ENCODE peak calls at places on chromosomes 4 and X, in six cellular contexts. One of them, this sample, is unnamed.
A peak's percentile ranks its signal among the peaks of the same experiment; 100 is the strongest.

GRCh38 chrX:152821145-152821765 is 9.3 kb downstream of the CETN2 start:
- DNase-seq in uterus: no peak
- DNase-seq in suprapubic skin: no peak
- DNase-seq in stomach: peak; percentile 52
- DNase-seq in IMR-90: peak; percentile 32
- DNase-seq in esophagus squamous epithelium: no peak
- DNase-seq in this sample: peak; percentile 46

GRCh38 chr4:102868153-102868781 is 525 bp upstream of the CISD2 start:
- DNase-seq in uterus: peak; percentile 15
- DNase-seq in suprapubic skin: no peak
- DNase-seq in stomach: no peak
- DNase-seq in IMR-90: no peak
- DNase-seq in esophagus squamous epithelium: no peak
- DNase-seq in this sample: peak; percentile 55

GRCh38 chrX:153338836-153339235 is 4.9 kb downstream of the ZNF275 start:
- DNase-seq in uterus: no peak
- DNase-seq in suprapubic skin: no peak
- DNase-seq in stomach: no peak
- DNase-seq in IMR-90: no peak
- DNase-seq in esophagus squamous epithelium: no peak
- DNase-seq in this sample: no peak

GRCh38 chr4:87005690-87006461 is 71.1 kb downstream of the AFF1 start:
- DNase-seq in uterus: no peak
- DNase-seq in suprapubic skin: no peak
- DNase-seq in stomach: no peak
- DNase-seq in IMR-90: no peak
- DNase-seq in esophagus squamous epithelium: no peak
- DNase-seq in this sample: no peak

GRCh38 chr4:65383589-65384305 is 286.5 kb downstream of the EPHA5 start:
- DNase-seq in uterus: no peak
- DNase-seq in suprapubic skin: no peak
- DNase-seq in stomach: no peak
- DNase-seq in IMR-90: no peak
- DNase-seq in esophagus squamous epithelium: no peak
- DNase-seq in this sample: no peak

GRCh38 chr4:149031399-149031798 is 589.2 kb upstream of the NR3C2 start:
- DNase-seq in uterus: no peak
- DNase-seq in suprapubic skin: no peak
- DNase-seq in stomach: no peak
- DNase-seq in IMR-90: peak; percentile 19
- DNase-seq in esophagus squamous epithelium: no peak
- DNase-seq in this sample: no peak

GRCh38 chrX:141221611-141222010 is 20.7 kb downstream of the SPANXC start:
- DNase-seq in uterus: no peak
- DNase-seq in suprapubic skin: no peak
- DNase-seq in stomach: no peak
- DNase-seq in IMR-90: no peak
- DNase-seq in esophagus squamous epithelium: no peak
- DNase-seq in this sample: no peak

GRCh38 chrX:24426340-24426913 is 38.7 kb upstream of the PDK3 start:
- DNase-seq in uterus: no peak
- DNase-seq in suprapubic skin: no peak
- DNase-seq in stomach: no peak
- DNase-seq in IMR-90: peak; percentile 12
- DNase-seq in esophagus squamous epithelium: no peak
- DNase-seq in this sample: no peak

GRCh38 chr4:173252024-173252935 is 81.9 kb downstream of the HMGB2 start:
- DNase-seq in uterus: peak; percentile 84
- DNase-seq in suprapubic skin: no peak
- DNase-seq in stomach: peak; percentile 84
- DNase-seq in IMR-90: peak; percentile 100
- DNase-seq in esophagus squamous epithelium: no peak
- DNase-seq in this sample: no peak

GRCh38 chr4:2786152-2786671 is 6.7 kb upstream of the SH3BP2 start:
- DNase-seq in uterus: no peak
- DNase-seq in suprapubic skin: peak; percentile 66
- DNase-seq in stomach: peak; percentile 22
- DNase-seq in IMR-90: no peak
- DNase-seq in esophagus squamous epithelium: no peak
- DNase-seq in this sample: peak; percentile 49

GRCh38 chr4:153962311-153963039 is 173.6 kb upstream of the SFRP2 start:
- DNase-seq in uterus: no peak
- DNase-seq in suprapubic skin: no peak
- DNase-seq in stomach: no peak
- DNase-seq in IMR-90: no peak
- DNase-seq in esophagus squamous epithelium: no peak
- DNase-seq in this sample: no peak

GRCh38 chrX:46380148-46380752 is 165.0 kb downstream of the ZNF674 start:
- DNase-seq in uterus: no peak
- DNase-seq in suprapubic skin: no peak
- DNase-seq in stomach: no peak
- DNase-seq in IMR-90: no peak
- DNase-seq in esophagus squamous epithelium: no peak
- DNase-seq in this sample: no peak

GRCh38 chr4:183329244-183329643 is 7.0 kb upstream of the CLDN24 start:
- DNase-seq in uterus: no peak
- DNase-seq in suprapubic skin: no peak
- DNase-seq in stomach: no peak
- DNase-seq in IMR-90: no peak
- DNase-seq in esophagus squamous epithelium: no peak
- DNase-seq in this sample: no peak

GRCh38 chr4:128362760-128363159 is 75.1 kb upstream of the PGRMC2 start:
- DNase-seq in uterus: no peak
- DNase-seq in suprapubic skin: no peak
- DNase-seq in stomach: no peak
- DNase-seq in IMR-90: no peak
- DNase-seq in esophagus squamous epithelium: no peak
- DNase-seq in this sample: no peak

GRCh38 chrX:119008122-119008744 is 33.8 kb downstream of the LONRF3 start:
- DNase-seq in uterus: no peak
- DNase-seq in suprapubic skin: no peak
- DNase-seq in stomach: peak; percentile 28
- DNase-seq in IMR-90: peak; percentile 30
- DNase-seq in esophagus squamous epithelium: no peak
- DNase-seq in this sample: no peak

GRCh38 chr4:56086073-56086521 is 137.4 kb downstream of the CEP135 start:
- DNase-seq in uterus: no peak
- DNase-seq in suprapubic skin: no peak
- DNase-seq in stomach: no peak
- DNase-seq in IMR-90: no peak
- DNase-seq in esophagus squamous epithelium: no peak
- DNase-seq in this sample: no peak

GRCh38 chrX:147183161-147183560 is 368.6 kb upstream of the CXorf51A start:
- DNase-seq in uterus: no peak
- DNase-seq in suprapubic skin: no peak
- DNase-seq in stomach: no peak
- DNase-seq in IMR-90: no peak
- DNase-seq in esophagus squamous epithelium: no peak
- DNase-seq in this sample: no peak

GRCh38 chr4:2686379-2687265 is 69.5 kb downstream of the TNIP2 start:
- DNase-seq in uterus: no peak
- DNase-seq in suprapubic skin: no peak
- DNase-seq in stomach: no peak
- DNase-seq in IMR-90: no peak
- DNase-seq in esophagus squamous epithelium: no peak
- DNase-seq in this sample: no peak

GRCh38 chrX:14506866-14507265 is 22.5 kb upstream of the GLRA2 start:
- DNase-seq in uterus: no peak
- DNase-seq in suprapubic skin: no peak
- DNase-seq in stomach: no peak
- DNase-seq in IMR-90: no peak
- DNase-seq in esophagus squamous epithelium: no peak
- DNase-seq in this sample: no peak

GRCh38 chr4:89657931-89658700 is 178.8 kb downstream of the SNCA start:
- DNase-seq in uterus: no peak
- DNase-seq in suprapubic skin: no peak
- DNase-seq in stomach: no peak
- DNase-seq in IMR-90: peak; percentile 46
- DNase-seq in esophagus squamous epithelium: no peak
- DNase-seq in this sample: no peak

GRCh38 chr4:13865871-13866669 is 238.5 kb upstream of the BOD1L1 start:
- DNase-seq in uterus: no peak
- DNase-seq in suprapubic skin: no peak
- DNase-seq in stomach: no peak
- DNase-seq in IMR-90: peak; percentile 51
- DNase-seq in esophagus squamous epithelium: no peak
- DNase-seq in this sample: peak; percentile 20

GRCh38 chrX:15973299-15973698 is 118.7 kb upstream of the AP1S2 start:
- DNase-seq in uterus: no peak
- DNase-seq in suprapubic skin: no peak
- DNase-seq in stomach: no peak
- DNase-seq in IMR-90: peak; percentile 19
- DNase-seq in esophagus squamous epithelium: no peak
- DNase-seq in this sample: no peak

GRCh38 chr4:25345880-25346279 is 31.2 kb upstream of the ANAPC4 start:
- DNase-seq in uterus: no peak
- DNase-seq in suprapubic skin: no peak
- DNase-seq in stomach: no peak
- DNase-seq in IMR-90: no peak
- DNase-seq in esophagus squamous epithelium: no peak
- DNase-seq in this sample: no peak

GRCh38 chr4:5683566-5683965 is 24.8 kb downstream of the EVC2 start:
- DNase-seq in uterus: no peak
- DNase-seq in suprapubic skin: no peak
- DNase-seq in stomach: no peak
- DNase-seq in IMR-90: no peak
- DNase-seq in esophagus squamous epithelium: no peak
- DNase-seq in this sample: no peak

GRCh38 chr4:145732001-145732400 is 52.1 kb downstream of the C4orf51 start:
- DNase-seq in uterus: no peak
- DNase-seq in suprapubic skin: no peak
- DNase-seq in stomach: no peak
- DNase-seq in IMR-90: no peak
- DNase-seq in esophagus squamous epithelium: no peak
- DNase-seq in this sample: no peak
- H3K4me1 ChIP-seq in uterus: no peaks in the 10 kb centered on the region
- H3K4me1 ChIP-seq in suprapubic skin: peaks cover 56% of the 10 kb centered on the region
- H3K4me1 ChIP-seq in stomach: peaks cover 39% of the 10 kb centered on the region
- H3K4me1 ChIP-seq in IMR-90: peaks cover 28% of the 10 kb centered on the region
- H3K4me1 ChIP-seq in esophagus squamous epithelium: peaks cover 59% of the 10 kb centered on the region
- H3K4me1 ChIP-seq in this sample: no peaks in the 10 kb centered on the region

DNA sequence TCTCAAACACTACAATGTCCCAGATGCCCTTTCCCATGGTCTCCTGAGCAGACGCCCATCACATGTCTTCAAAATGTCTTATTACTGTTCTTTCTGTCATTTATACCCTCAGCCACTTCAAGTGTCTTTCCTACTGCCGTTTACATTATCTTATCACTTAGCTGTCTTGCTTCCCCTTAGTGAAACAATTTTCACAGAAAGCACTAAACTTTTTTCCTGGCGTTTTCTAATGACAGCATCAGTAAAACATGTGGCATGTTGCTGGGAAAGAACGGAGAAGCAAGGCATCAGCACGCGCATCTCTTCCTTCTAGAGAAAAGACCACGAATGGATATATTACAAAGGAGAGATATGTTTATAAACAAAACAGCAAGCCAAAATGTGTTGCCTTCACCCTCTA is 189.7 kb upstream of the SLIT2 start:
- DNase-seq in uterus: no peak
- DNase-seq in suprapubic skin: no peak
- DNase-seq in stomach: no peak
- DNase-seq in IMR-90: peak; percentile 51
- DNase-seq in esophagus squamous epithelium: no peak
- DNase-seq in this sample: no peak
- H3K4me3 ChIP-seq in uterus: no peak overlapping the region
- H3K4me3 ChIP-seq in suprapubic skin: no peak overlapping the region
- H3K4me3 ChIP-seq in stomach: no peak overlapping the region
- H3K4me3 ChIP-seq in IMR-90: no peak overlapping the region
- H3K4me3 ChIP-seq in esophagus squamous epithelium: no peak overlapping the region
- H3K4me3 ChIP-seq in this sample: no peak overlapping the region

DNA sequence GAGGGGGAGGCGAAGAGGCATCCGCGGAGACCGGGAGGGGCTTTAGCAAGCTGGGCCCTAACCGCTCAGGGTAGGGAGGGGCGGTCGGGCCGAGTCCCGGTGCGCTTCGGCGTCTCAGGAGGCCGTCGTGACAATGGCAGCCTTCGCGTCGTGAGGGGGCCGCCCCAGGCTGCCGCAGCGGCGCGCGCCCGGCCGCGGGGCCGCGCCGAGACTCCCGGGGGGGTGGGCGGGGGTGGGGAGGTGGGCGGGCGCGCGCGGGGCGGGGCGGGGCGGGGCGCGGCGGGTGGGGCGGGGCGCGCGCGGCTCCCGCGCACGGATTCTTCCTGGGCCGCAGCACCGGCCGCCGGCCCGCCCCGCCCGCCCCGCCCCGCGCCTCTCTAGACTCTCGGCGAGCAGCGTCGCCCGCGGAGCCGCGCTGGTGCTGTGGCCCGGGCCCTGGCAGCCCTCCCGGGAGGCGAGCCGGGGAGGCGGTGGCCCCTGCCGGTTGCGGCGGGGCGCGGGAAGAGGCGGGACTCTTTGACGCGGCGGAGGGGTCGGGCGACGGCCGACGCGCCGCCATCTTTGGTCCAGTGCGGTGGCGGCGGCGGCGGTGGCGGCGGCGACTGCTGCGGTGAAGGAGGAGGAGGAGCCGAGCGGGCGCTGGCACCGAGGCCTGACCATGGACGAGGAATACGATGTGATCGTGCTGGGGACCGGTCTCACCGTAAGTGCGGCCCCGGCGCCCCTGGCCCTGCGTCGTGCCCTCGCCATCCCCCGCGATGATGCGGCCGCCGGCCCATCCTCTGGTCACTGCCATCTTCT is at the start of gene GDI1:
- DNase-seq in uterus: no peak
- DNase-seq in suprapubic skin: no peak
- DNase-seq in stomach: peak; percentile 43
- DNase-seq in IMR-90: peak; percentile 22
- DNase-seq in esophagus squamous epithelium: no peak
- DNase-seq in this sample: no peak
- TF ChIP-seq POLR2A in uterus: no peak
- TF ChIP-seq POLR2A in suprapubic skin: no peak
- TF ChIP-seq POLR2A in stomach: no peak
- TF ChIP-seq POLR2A in IMR-90: no peak
- TF ChIP-seq POLR2A in esophagus squamous epithelium: peak; percentile 35
- TF ChIP-seq POLR2A in this sample: peak; percentile 34

DNA sequence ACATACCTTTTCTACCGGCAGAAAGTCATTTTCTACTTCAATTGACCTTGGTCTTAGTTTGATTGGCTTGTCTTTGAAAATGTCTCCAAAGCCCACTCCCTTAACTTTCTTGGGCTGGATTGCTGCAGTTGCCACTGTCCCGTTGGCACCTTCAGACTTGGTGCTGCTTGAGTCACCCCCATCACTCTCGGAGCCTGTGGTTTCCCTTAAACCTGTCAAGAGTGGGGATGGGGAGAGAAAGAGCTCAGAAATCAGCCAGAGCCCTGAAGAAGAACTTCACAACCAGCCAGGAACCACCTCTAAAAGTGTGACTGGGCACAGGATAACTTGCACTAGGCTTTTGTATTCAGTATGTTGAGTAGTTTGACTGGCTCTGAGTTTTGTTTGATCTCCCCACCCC is 168.5 kb upstream of the MAP3K15 start:
- DNase-seq in uterus: no peak
- DNase-seq in suprapubic skin: no peak
- DNase-seq in stomach: no peak
- DNase-seq in IMR-90: no peak
- DNase-seq in esophagus squamous epithelium: no peak
- DNase-seq in this sample: no peak
- H3K4me1 ChIP-seq in uterus: no peaks in the 10 kb centered on the region
- H3K4me1 ChIP-seq in suprapubic skin: peaks cover 16% of the 10 kb centered on the region
- H3K4me1 ChIP-seq in stomach: no peaks in the 10 kb centered on the region
- H3K4me1 ChIP-seq in IMR-90: peaks cover 8% of the 10 kb centered on the region
- H3K4me1 ChIP-seq in esophagus squamous epithelium: peaks cover 14% of the 10 kb centered on the region
- H3K4me1 ChIP-seq in this sample: no peaks in the 10 kb centered on the region

GRCh38 chrX:136030357-136031225 is 45.4 kb downstream of the SLC9A6 start:
- DNase-seq in uterus: peak; percentile 69
- DNase-seq in suprapubic skin: peak; percentile 76
- DNase-seq in stomach: no peak
- DNase-seq in IMR-90: peak; percentile 76
- DNase-seq in esophagus squamous epithelium: no peak
- DNase-seq in this sample: no peak
- H3K4me3 ChIP-seq in uterus: no peak overlapping the region
- H3K4me3 ChIP-seq in suprapubic skin: no peak overlapping the region
- H3K4me3 ChIP-seq in stomach: no peak overlapping the region
- H3K4me3 ChIP-seq in IMR-90: no peak overlapping the region
- H3K4me3 ChIP-seq in esophagus squamous epithelium: no peak overlapping the region
- H3K4me3 ChIP-seq in this sample: no peak overlapping the region

This sample was measured in right lobe of liver.